ENCODE peak calls at places on chromosomes 5 and 9, in seven cellular contexts. One of them, this sample, is unnamed. For H3K4me1 and H3K27me3, the result is how much of the 10 kb centered on the place peaks cover.

GRCh38 chr5:119681734-119682133 is 52.4 kb downstream of the FAM170A start:
- DNase-seq in tibial nerve: no peak
- DNase-seq in pancreas: no peak
- DNase-seq in naive thymus-derived CD4-positive, alpha-beta T cell: no peak
- DNase-seq in heart left ventricle: no peak
- DNase-seq in upper lobe of left lung: no peak
- DNase-seq in hepatocyte: no peak
- DNase-seq in this sample: no peak

GRCh38 chr5:131379723-131380122 is 115.9 kb downstream of the CDC42SE2 start:
- DNase-seq in tibial nerve: no peak
- DNase-seq in pancreas: no peak
- DNase-seq in naive thymus-derived CD4-positive, alpha-beta T cell: peak
- DNase-seq in heart left ventricle: no peak
- DNase-seq in upper lobe of left lung: no peak
- DNase-seq in hepatocyte: peak
- DNase-seq in this sample: peak

GRCh38 chr5:169521366-169521983 is 62.1 kb upstream of the SPDL1 start:
- DNase-seq in tibial nerve: no peak
- DNase-seq in pancreas: peak
- DNase-seq in naive thymus-derived CD4-positive, alpha-beta T cell: no peak
- DNase-seq in heart left ventricle: peak
- DNase-seq in upper lobe of left lung: no peak
- DNase-seq in hepatocyte: no peak
- DNase-seq in this sample: peak

GRCh38 chr9:89436963-89437625 is 60.8 kb downstream of the SEMA4D start:
- DNase-seq in tibial nerve: no peak
- DNase-seq in pancreas: no peak
- DNase-seq in naive thymus-derived CD4-positive, alpha-beta T cell: peak
- DNase-seq in heart left ventricle: no peak
- DNase-seq in upper lobe of left lung: peak
- DNase-seq in hepatocyte: peak
- DNase-seq in this sample: no peak

GRCh38 chr9:81634437-81634836 is 54.9 kb downstream of the TLE1 start:
- DNase-seq in tibial nerve: no peak
- DNase-seq in pancreas: no peak
- DNase-seq in naive thymus-derived CD4-positive, alpha-beta T cell: no peak
- DNase-seq in heart left ventricle: no peak
- DNase-seq in upper lobe of left lung: no peak
- DNase-seq in hepatocyte: no peak
- DNase-seq in this sample: no peak

GRCh38 chr5:72510610-72511121 is 3.5 kb upstream of the ZNF366 start:
- DNase-seq in tibial nerve: no peak
- DNase-seq in pancreas: no peak
- DNase-seq in naive thymus-derived CD4-positive, alpha-beta T cell: no peak
- DNase-seq in heart left ventricle: peak
- DNase-seq in upper lobe of left lung: no peak
- DNase-seq in hepatocyte: no peak
- DNase-seq in this sample: peak

GRCh38 chr5:57175586-57175985 is 1.7 kb downstream of the GPBP1 start:
- DNase-seq in tibial nerve: no peak
- DNase-seq in pancreas: no peak
- DNase-seq in naive thymus-derived CD4-positive, alpha-beta T cell: peak
- DNase-seq in heart left ventricle: no peak
- DNase-seq in upper lobe of left lung: no peak
- DNase-seq in hepatocyte: peak
- DNase-seq in this sample: no peak

GRCh38 chr9:8599937-8600336 is 800.4 kb upstream of the DMAC1 start:
- DNase-seq in tibial nerve: no peak
- DNase-seq in pancreas: no peak
- DNase-seq in naive thymus-derived CD4-positive, alpha-beta T cell: no peak
- DNase-seq in heart left ventricle: no peak
- DNase-seq in upper lobe of left lung: no peak
- DNase-seq in hepatocyte: no peak
- DNase-seq in this sample: no peak

GRCh38 chr9:38423939-38424843 is at the start of gene IGFBPL1:
- DNase-seq in tibial nerve: no peak
- DNase-seq in pancreas: no peak
- DNase-seq in naive thymus-derived CD4-positive, alpha-beta T cell: no peak
- DNase-seq in heart left ventricle: no peak
- DNase-seq in upper lobe of left lung: peak
- DNase-seq in hepatocyte: peak
- DNase-seq in this sample: peak

DNA sequence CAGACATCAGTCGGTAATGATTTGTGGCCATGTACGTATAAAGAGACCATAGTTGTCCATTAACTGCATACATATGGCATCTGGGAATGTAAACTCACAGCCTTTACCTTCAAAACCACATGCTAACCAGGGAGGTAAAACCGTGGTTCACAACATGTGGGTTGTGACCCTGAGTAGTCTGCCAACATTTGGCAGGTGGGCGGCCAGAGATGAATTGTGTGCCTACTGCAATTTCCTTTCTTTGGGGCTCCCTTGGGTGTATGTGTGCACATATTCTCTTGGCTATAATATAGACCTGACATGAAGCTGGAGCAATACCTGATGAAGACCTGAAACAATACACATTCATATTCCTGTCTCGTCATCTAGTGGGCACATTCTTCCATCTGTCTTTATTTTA is 396.0 kb downstream of the MLLT3 start:
- DNase-seq in tibial nerve: no peak
- DNase-seq in pancreas: no peak
- DNase-seq in naive thymus-derived CD4-positive, alpha-beta T cell: no peak
- DNase-seq in heart left ventricle: no peak
- DNase-seq in upper lobe of left lung: no peak
- DNase-seq in hepatocyte: no peak
- DNase-seq in this sample: no peak
- H3K4me1 ChIP-seq in tibial nerve: under half
- H3K4me1 ChIP-seq in pancreas: under half
- H3K4me1 ChIP-seq in naive thymus-derived CD4-positive, alpha-beta T cell: under half
- H3K4me1 ChIP-seq in heart left ventricle: under half
- H3K4me1 ChIP-seq in upper lobe of left lung: under half
- H3K4me1 ChIP-seq in hepatocyte: under half
- H3K4me1 ChIP-seq in this sample: under half

GRCh38 chr5:90940227-90940995 is 381.8 kb downstream of the ADGRV1 start:
- DNase-seq in tibial nerve: no peak
- DNase-seq in pancreas: peak
- DNase-seq in naive thymus-derived CD4-positive, alpha-beta T cell: peak
- DNase-seq in heart left ventricle: no peak
- DNase-seq in upper lobe of left lung: no peak
- DNase-seq in hepatocyte: peak
- DNase-seq in this sample: no peak

GRCh38 chr5:90944116-90944515 is 385.5 kb downstream of the ADGRV1 start:
- DNase-seq in tibial nerve: no peak
- DNase-seq in pancreas: no peak
- DNase-seq in naive thymus-derived CD4-positive, alpha-beta T cell: no peak
- DNase-seq in heart left ventricle: no peak
- DNase-seq in upper lobe of left lung: no peak
- DNase-seq in hepatocyte: no peak
- DNase-seq in this sample: no peak

GRCh38 chr5:90934738-90935137 is 376.1 kb downstream of the ADGRV1 start:
- DNase-seq in tibial nerve: no peak
- DNase-seq in pancreas: no peak
- DNase-seq in naive thymus-derived CD4-positive, alpha-beta T cell: no peak
- DNase-seq in heart left ventricle: no peak
- DNase-seq in upper lobe of left lung: no peak
- DNase-seq in hepatocyte: no peak
- DNase-seq in this sample: no peak

GRCh38 chr5:90941002-90941720 is 382.6 kb downstream of the ADGRV1 start:
- DNase-seq in tibial nerve: no peak
- DNase-seq in pancreas: no peak
- DNase-seq in naive thymus-derived CD4-positive, alpha-beta T cell: no peak
- DNase-seq in heart left ventricle: no peak
- DNase-seq in upper lobe of left lung: no peak
- DNase-seq in hepatocyte: no peak
- DNase-seq in this sample: no peak

DNA sequence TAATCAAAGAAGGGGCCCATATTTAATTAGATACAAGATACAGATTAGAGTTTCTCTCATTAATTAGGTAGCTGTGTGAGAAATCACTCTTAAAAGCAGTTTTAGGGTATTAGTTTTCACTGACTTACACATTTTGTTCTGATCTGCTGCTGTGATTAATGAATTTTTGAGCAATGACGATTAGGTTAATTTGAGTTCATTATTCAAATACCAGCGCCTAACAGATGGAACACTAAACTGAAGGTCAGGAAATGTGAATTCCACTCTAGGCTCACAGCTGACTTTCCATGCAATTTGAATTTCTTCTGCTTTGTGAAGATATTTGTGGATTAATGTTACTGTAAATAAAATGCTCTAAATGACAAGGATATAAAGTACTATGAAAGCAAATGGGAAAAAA is 380.6 kb downstream of the ADGRV1 start:
- DNase-seq in tibial nerve: no peak
- DNase-seq in pancreas: no peak
- DNase-seq in naive thymus-derived CD4-positive, alpha-beta T cell: no peak
- DNase-seq in heart left ventricle: no peak
- DNase-seq in upper lobe of left lung: no peak
- DNase-seq in hepatocyte: no peak
- DNase-seq in this sample: no peak
- H3K4me3 ChIP-seq in tibial nerve: no peak
- H3K4me3 ChIP-seq in pancreas: no peak
- H3K4me3 ChIP-seq in naive thymus-derived CD4-positive, alpha-beta T cell: no peak
- H3K4me3 ChIP-seq in heart left ventricle: no peak
- H3K4me3 ChIP-seq in upper lobe of left lung: no peak
- H3K4me3 ChIP-seq in hepatocyte: no peak
- H3K4me3 ChIP-seq in this sample: no peak

GRCh38 chr5:19538607-19539006 is 449.4 kb downstream of the CDH18 start:
- DNase-seq in tibial nerve: no peak
- DNase-seq in pancreas: no peak
- DNase-seq in naive thymus-derived CD4-positive, alpha-beta T cell: no peak
- DNase-seq in heart left ventricle: no peak
- DNase-seq in upper lobe of left lung: no peak
- DNase-seq in hepatocyte: no peak
- DNase-seq in this sample: no peak
- H3K27me3 ChIP-seq in tibial nerve: under half
- H3K27me3 ChIP-seq in pancreas: under half
- H3K27me3 ChIP-seq in naive thymus-derived CD4-positive, alpha-beta T cell: under half
- H3K27me3 ChIP-seq in heart left ventricle: under half
- H3K27me3 ChIP-seq in upper lobe of left lung: under half
- H3K27me3 ChIP-seq in hepatocyte: under half
- H3K27me3 ChIP-seq in this sample: under half

GRCh38 chr5:176656467-176656990 is 9.2 kb downstream of the TSPAN17 start:
- DNase-seq in tibial nerve: no peak
- DNase-seq in pancreas: no peak
- DNase-seq in naive thymus-derived CD4-positive, alpha-beta T cell: no peak
- DNase-seq in heart left ventricle: no peak
- DNase-seq in upper lobe of left lung: no peak
- DNase-seq in hepatocyte: no peak
- DNase-seq in this sample: no peak
- H3K4me1 ChIP-seq in tibial nerve: under half
- H3K4me1 ChIP-seq in pancreas: under half
- H3K4me1 ChIP-seq in naive thymus-derived CD4-positive, alpha-beta T cell: under half
- H3K4me1 ChIP-seq in heart left ventricle: under half
- H3K4me1 ChIP-seq in upper lobe of left lung: under half
- H3K4me1 ChIP-seq in hepatocyte: under half
- H3K4me1 ChIP-seq in this sample: under half

GRCh38 chr5:77844408-77845272 is 68.5 kb upstream of the TBCA start:
- DNase-seq in tibial nerve: no peak
- DNase-seq in pancreas: no peak
- DNase-seq in naive thymus-derived CD4-positive, alpha-beta T cell: no peak
- DNase-seq in heart left ventricle: no peak
- DNase-seq in upper lobe of left lung: peak
- DNase-seq in hepatocyte: no peak
- DNase-seq in this sample: peak
- H3K4me3 ChIP-seq in tibial nerve: peak
- H3K4me3 ChIP-seq in pancreas: peak
- H3K4me3 ChIP-seq in naive thymus-derived CD4-positive, alpha-beta T cell: peak
- H3K4me3 ChIP-seq in heart left ventricle: peak
- H3K4me3 ChIP-seq in upper lobe of left lung: peak
- H3K4me3 ChIP-seq in hepatocyte: peak
- H3K4me3 ChIP-seq in this sample: peak

GRCh38 chr9:30235564-30235963 is 2148.9 kb upstream of the ACO1 start:
- DNase-seq in tibial nerve: no peak
- DNase-seq in pancreas: no peak
- DNase-seq in naive thymus-derived CD4-positive, alpha-beta T cell: no peak
- DNase-seq in heart left ventricle: no peak
- DNase-seq in upper lobe of left lung: no peak
- DNase-seq in hepatocyte: no peak
- DNase-seq in this sample: no peak

GRCh38 chr9:30239875-30240274 is 2144.6 kb upstream of the ACO1 start:
- DNase-seq in tibial nerve: no peak
- DNase-seq in pancreas: no peak
- DNase-seq in naive thymus-derived CD4-positive, alpha-beta T cell: no peak
- DNase-seq in heart left ventricle: no peak
- DNase-seq in upper lobe of left lung: no peak
- DNase-seq in hepatocyte: no peak
- DNase-seq in this sample: no peak

DNA sequence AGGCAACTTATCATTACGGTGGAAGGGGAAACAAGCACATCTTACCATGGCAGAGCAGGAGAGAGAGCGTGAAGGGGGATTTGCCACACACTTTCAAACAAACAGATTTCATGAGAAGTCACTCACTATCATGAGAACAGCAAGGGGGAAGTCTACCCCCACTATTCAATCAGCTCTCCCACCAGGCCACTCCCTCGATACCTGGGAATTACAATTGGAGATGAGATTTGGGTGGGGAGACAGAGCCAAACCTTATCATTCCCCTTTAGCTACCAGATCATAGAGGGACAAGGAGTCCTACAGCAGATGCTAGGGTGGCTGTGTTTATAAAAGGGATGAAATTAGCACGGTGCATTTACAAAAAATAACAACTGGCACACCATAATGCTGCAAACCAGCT is 2149.4 kb upstream of the ACO1 start:
- DNase-seq in tibial nerve: no peak
- DNase-seq in pancreas: no peak
- DNase-seq in naive thymus-derived CD4-positive, alpha-beta T cell: no peak
- DNase-seq in heart left ventricle: no peak
- DNase-seq in upper lobe of left lung: no peak
- DNase-seq in hepatocyte: no peak
- DNase-seq in this sample: no peak
- H3K27me3 ChIP-seq in tibial nerve: under half
- H3K27me3 ChIP-seq in pancreas: under half
- H3K27me3 ChIP-seq in naive thymus-derived CD4-positive, alpha-beta T cell: under half
- H3K27me3 ChIP-seq in heart left ventricle: under half
- H3K27me3 ChIP-seq in upper lobe of left lung: under half
- H3K27me3 ChIP-seq in hepatocyte: under half
- H3K27me3 ChIP-seq in this sample: under half

DNA sequence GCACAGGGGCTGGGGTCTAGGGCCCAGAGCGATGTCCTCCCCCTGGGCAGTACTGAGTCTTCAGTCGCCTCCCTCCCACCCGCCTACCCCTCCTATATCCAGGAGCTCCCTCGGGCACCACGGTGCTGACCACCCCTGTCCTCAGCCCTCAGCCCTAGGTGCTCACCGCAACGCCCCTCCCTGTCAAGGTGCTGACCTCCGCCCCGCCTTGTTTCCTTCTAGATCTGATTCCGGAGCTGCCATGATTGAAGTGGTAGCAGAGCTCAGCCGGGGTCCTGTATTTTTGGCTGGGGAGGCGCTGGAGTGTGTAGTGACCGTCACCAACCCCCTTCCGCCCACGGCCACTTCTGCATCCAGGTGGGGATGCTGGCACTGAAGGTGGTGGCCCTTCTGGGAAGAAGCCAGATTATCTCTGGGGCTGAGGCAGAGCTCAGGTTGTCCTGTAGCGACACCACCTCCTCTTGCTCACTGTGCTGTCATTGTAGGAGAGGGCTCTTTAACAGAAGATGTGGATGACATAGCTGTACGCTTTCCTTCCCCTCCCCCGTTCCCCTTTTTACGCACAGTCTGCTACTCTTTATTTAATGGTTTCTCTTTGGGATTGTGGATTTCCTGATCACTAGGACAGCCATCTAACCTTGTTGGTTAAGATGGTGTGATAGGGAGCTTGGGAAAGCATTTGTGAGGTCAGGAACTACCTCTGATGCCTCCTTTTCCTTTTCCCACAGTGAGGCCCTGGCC is 598 bp downstream of the RGP1 start:
- DNase-seq in tibial nerve: no peak
- DNase-seq in pancreas: peak
- DNase-seq in naive thymus-derived CD4-positive, alpha-beta T cell: peak
- DNase-seq in heart left ventricle: peak
- DNase-seq in upper lobe of left lung: no peak
- DNase-seq in hepatocyte: peak
- DNase-seq in this sample: no peak
- H3K4me1 ChIP-seq in tibial nerve: under half
- H3K4me1 ChIP-seq in pancreas: under half
- H3K4me1 ChIP-seq in naive thymus-derived CD4-positive, alpha-beta T cell: under half
- H3K4me1 ChIP-seq in heart left ventricle: under half
- H3K4me1 ChIP-seq in upper lobe of left lung: under half
- H3K4me1 ChIP-seq in hepatocyte: under half
- H3K4me1 ChIP-seq in this sample: under half

This sample was measured in right cardiac atrium.